ENCODE peak calls at places on chromosome 21, in nine cellular contexts. P is HFF-Myc, U is kidney epithelial cell, L is ovary, B is neural progenitor cell, F is SK-N-SH, E is fibroblast of lung, H is body of pancreas, A is pancreas. O is an unnamed sample.
A peak's percentile ranks its signal among the peaks of the same experiment; 100 is the strongest.

GRCh38 chr21:42942244-42942643 is 16.8 kb upstream of the ERVH48-1 start:
- DNase-seq in P (no peak), U (no peak), L (no peak), B (no peak), F (no peak), E (no peak), H (no peak), A (no peak), O (no peak)

GRCh38 chr21:35179990-35180557 is 131.0 kb upstream of the RUNX1 start:
- DNase-seq in P (no peak), U (no peak), L (no peak), B (no peak), F (no peak), E (peak; percentile 96), H (no peak), A (no peak), O (no peak)

GRCh38 chr21:27498025-27498424 is 531.1 kb upstream of the ADAMTS5 start:
- DNase-seq in P (no peak), U (no peak), L (no peak), B (no peak), F (no peak), E (no peak), H (no peak), A (no peak), O (no peak)

GRCh38 chr21:31103571-31104265 is 65.4 kb upstream of the KRTAP19-8 start:
- DNase-seq in P (no peak), U (no peak), L (no peak), B (no peak), F (no peak), E (no peak), H (no peak), A (no peak), O (no peak)

GRCh38 chr21:38358098-38358497 is 101.3 kb downstream of the KCNJ15 start:
- DNase-seq in P (no peak), U (no peak), L (no peak), B (no peak), F (no peak), E (no peak), H (no peak), A (no peak), O (no peak)

GRCh38 chr21:41217656-41218380 is 49.9 kb downstream of the BACE2 start:
- DNase-seq in P (no peak), U (no peak), L (no peak), B (peak; percentile 32), F (no peak), E (peak; percentile 87), H (no peak), A (no peak), O (peak; percentile 10)

GRCh38 chr21:31555741-31556191 is 103.7 kb upstream of the SOD1 start:
- DNase-seq in P (no peak), U (no peak), L (no peak), B (peak; percentile 91), F (no peak), E (no peak), H (no peak), A (no peak), O (no peak)

GRCh38 chr21:41622831-41623548 is 115.0 kb upstream of the TMPRSS2 start:
- DNase-seq in P (no peak), U (no peak), L (no peak), B (no peak), F (no peak), E (peak; percentile 61), H (no peak), A (no peak), O (no peak)

GRCh38 chr21:40512590-40512989 is 334.4 kb downstream of the DSCAM start:
- DNase-seq in P (no peak), U (no peak), L (no peak), B (peak; percentile 16), F (peak; percentile 33), E (no peak), H (no peak), A (no peak), O (no peak)

GRCh38 chr21:22468893-22469292 is 1470.7 kb downstream of the NCAM2 start:
- DNase-seq in P (no peak), U (no peak), L (no peak), B (no peak), F (no peak), E (no peak), H (no peak), A (no peak), O (no peak)

GRCh38 chr21:38878394-38879179 is 72.9 kb downstream of the ETS2 start:
- DNase-seq in P (no peak), U (no peak), L (no peak), B (no peak), F (no peak), E (no peak), H (no peak), A (no peak), O (no peak)

GRCh38 chr21:35328856-35329455 is 279.9 kb upstream of the RUNX1 start:
- DNase-seq in P (no peak), U (no peak), L (no peak), B (no peak), F (no peak), E (no peak), H (no peak), A (no peak), O (no peak)

GRCh38 chr21:42455196-42455595 is 40.8 kb downstream of the RSPH1 start:
- DNase-seq in P (no peak), U (no peak), L (no peak), B (no peak), F (no peak), E (no peak), H (no peak), A (no peak), O (no peak)

GRCh38 chr21:46318464-46318845 is 5.2 kb downstream of the C21orf58 start:
- DNase-seq in P (no peak), U (no peak), L (no peak), B (no peak), F (no peak), E (no peak), H (no peak), A (no peak), O (no peak)
- H3K4me3 ChIP-seq in P (no peak overlapping the region), U (no peak overlapping the region), L (no peak overlapping the region), B (no peak overlapping the region), F (no peak overlapping the region), E (no peak overlapping the region), H (no peak overlapping the region), A (no peak overlapping the region), O (no peak overlapping the region)

GRCh38 chr21:37220981-37221664 is 46.0 kb downstream of the VPS26C start:
- DNase-seq in P (peak; percentile 78), U (peak; percentile 60), L (peak; percentile 94), B (peak; percentile 33), F (peak; percentile 94), E (peak; percentile 87), H (peak; percentile 95), A (peak; percentile 95), O (peak; percentile 46)
- TF ChIP-seq CTCF in P (peak; percentile 26), U (peak; percentile 27), L (peak; percentile 34), B (no peak), F (peak; percentile 31), E (peak; percentile 30), H (no peak), A (no peak), O (peak; percentile 36)

GRCh38 chr21:46189213-46189958 is 5.1 kb upstream of the SPATC1L start:
- DNase-seq in P (no peak), U (peak; percentile 23), L (peak; percentile 19), B (no peak), F (peak; percentile 62), E (peak; percentile 66), H (no peak), A (no peak), O (no peak)

GRCh38 chr21:46187251-46187650 is 3.0 kb upstream of the SPATC1L start:
- DNase-seq in P (no peak), U (no peak), L (peak; percentile 17), B (no peak), F (no peak), E (no peak), H (no peak), A (no peak), O (no peak)

GRCh38 chr21:46187814-46188213 is 3.6 kb upstream of the SPATC1L start:
- DNase-seq in P (no peak), U (no peak), L (peak; percentile 20), B (no peak), F (no peak), E (no peak), H (no peak), A (no peak), O (no peak)

GRCh38 chr21:46189959-46190490 is 5.8 kb upstream of the SPATC1L start:
- DNase-seq in P (no peak), U (no peak), L (peak; percentile 18), B (no peak), F (no peak), E (no peak), H (no peak), A (no peak), O (no peak)

GRCh38 chr21:46188226-46189212 is 4.3 kb upstream of the SPATC1L start:
- DNase-seq in P (no peak), U (peak; percentile 39), L (peak; percentile 34), B (no peak), F (peak; percentile 72), E (peak; percentile 73), H (peak; percentile 22), A (no peak), O (no peak)
- H3K4me3 ChIP-seq in P (no peak overlapping the region), U (no peak overlapping the region), L (no peak overlapping the region), B (no peak overlapping the region), F (no peak overlapping the region), E (no peak overlapping the region), H (no peak overlapping the region), A (no peak overlapping the region), O (no peak overlapping the region)

GRCh38 chr21:32800056-32800455 is 28.5 kb upstream of the PAXBP1 start:
- DNase-seq in P (no peak), U (no peak), L (no peak), B (no peak), F (no peak), E (no peak), H (no peak), A (no peak), O (no peak)
- TF ChIP-seq CTCF in P (no peak), U (no peak), L (no peak), B (no peak), F (no peak), E (no peak), H (no peak), A (no peak), O (no peak)

GRCh38 chr21:29096619-29097018 is 23.2 kb upstream of the CCT8 start:
- DNase-seq in P (no peak), U (no peak), L (no peak), B (no peak), F (no peak), E (no peak), H (no peak), A (no peak), O (no peak)

GRCh38 chr21:29095203-29095602 is 21.8 kb upstream of the CCT8 start:
- DNase-seq in P (no peak), U (no peak), L (no peak), B (peak; percentile 26), F (no peak), E (no peak), H (no peak), A (no peak), O (no peak)

GRCh38 chr21:29098156-29098555 is 24.7 kb upstream of the CCT8 start:
- DNase-seq in P (no peak), U (no peak), L (no peak), B (no peak), F (no peak), E (no peak), H (no peak), A (no peak), O (no peak)

GRCh38 chr21:29091032-29091431 is 17.6 kb upstream of the CCT8 start:
- DNase-seq in P (peak; percentile 49), U (no peak), L (no peak), B (no peak), F (no peak), E (peak; percentile 83), H (no peak), A (no peak), O (no peak)

GRCh38 chr21:29092102-29092959 is 18.9 kb upstream of the CCT8 start:
- DNase-seq in P (no peak), U (no peak), L (no peak), B (no peak), F (no peak), E (peak; percentile 70), H (no peak), A (no peak), O (no peak)
- H3K4me3 ChIP-seq in P (no peak overlapping the region), U (no peak overlapping the region), L (no peak overlapping the region), B (no peak overlapping the region), F (no peak overlapping the region), E (no peak overlapping the region), H (no peak overlapping the region), A (no peak overlapping the region), O (no peak overlapping the region)

O was measured in AG09309.